ENCODE peak calls at places on chromosome 9, in seven cellular contexts. W, T, V, S, Z, H and B are unnamed samples.

GRCh38 chr9:78239506-78239905 is 3.6 kb downstream of the CEP78 start:
- DNase-seq in T (peak), W (no peak), S (no peak), V (no peak), Z (no peak), H (no peak), B (no peak)

GRCh38 chr9:13354733-13355132 is 75.2 kb upstream of the MPDZ start:
- DNase-seq in H (no peak), W (no peak), T (no peak), S (no peak), V (no peak), Z (no peak), B (no peak)

GRCh38 chr9:72586388-72587160 is 65.2 kb downstream of the TMC1 start:
- DNase-seq in V (peak), T (no peak), S (peak), Z (no peak), W (no peak), H (no peak), B (peak)

GRCh38 chr9:129160712-129161533 is 17.1 kb downstream of the IER5L start:
- DNase-seq in S (no peak), V (no peak), T (no peak), Z (no peak), H (no peak), W (no peak), B (no peak)

GRCh38 chr9:114616684-114617520 is 5.8 kb downstream of the TMEM268 start:
- DNase-seq in S (no peak), T (peak), V (no peak), W (no peak), Z (no peak), H (no peak), B (no peak)

GRCh38 chr9:92600075-92600741 is 64.4 kb upstream of the ECM2 start:
- DNase-seq in Z (no peak), T (no peak), H (no peak), S (no peak), V (no peak), W (no peak), B (no peak)

GRCh38 chr9:127126981-127127380 is 4.5 kb upstream of the ANGPTL2 start:
- DNase-seq in H (no peak), T (no peak), Z (no peak), S (no peak), V (no peak), W (no peak), B (no peak)

GRCh38 chr9:87868175-87868574 is 14.5 kb upstream of the SPATA31E1 start:
- DNase-seq in V (no peak), W (no peak), T (no peak), H (no peak), Z (no peak), S (no peak), B (no peak)